ENCODE peak calls at places on chromosomes 11 and 22, in five cellular contexts. One of them, this sample, is unnamed.

GRCh38 chr11:26947379-26947844 is 46.5 kb upstream of the FIBIN start:
- DNase-seq in nephron progenitor cell: no peak
- DNase-seq in SK-N-DZ: no peak
- DNase-seq in WTC11: no peak
- DNase-seq in GM23338: no peak
- DNase-seq in this sample: no peak

GRCh38 chr11:76315182-76315853 is 65.6 kb downstream of the THAP12 start:
- DNase-seq in nephron progenitor cell: no peak
- DNase-seq in SK-N-DZ: no peak
- DNase-seq in WTC11: no peak
- DNase-seq in GM23338: no peak
- DNase-seq in this sample: no peak

GRCh38 chr11:36011574-36011973 is 67.7 kb downstream of the LDLRAD3 start:
- DNase-seq in nephron progenitor cell: no peak
- DNase-seq in SK-N-DZ: no peak
- DNase-seq in WTC11: no peak
- DNase-seq in GM23338: no peak
- DNase-seq in this sample: no peak

GRCh38 chr11:19218216-19218615 is 16.4 kb upstream of the CSRP3 start:
- DNase-seq in nephron progenitor cell: no peak
- DNase-seq in SK-N-DZ: no peak
- DNase-seq in WTC11: no peak
- DNase-seq in GM23338: no peak
- DNase-seq in this sample: no peak

GRCh38 chr11:34792143-34792542 is 124.0 kb downstream of the APIP start:
- DNase-seq in nephron progenitor cell: no peak
- DNase-seq in SK-N-DZ: no peak
- DNase-seq in WTC11: no peak
- DNase-seq in GM23338: peak; percentile 44
- DNase-seq in this sample: no peak

GRCh38 chr22:48342732-48343131 is 1484.9 kb downstream of the BRD1 start:
- DNase-seq in nephron progenitor cell: no peak
- DNase-seq in SK-N-DZ: no peak
- DNase-seq in WTC11: no peak
- DNase-seq in GM23338: no peak
- DNase-seq in this sample: peak; percentile 55

GRCh38 chr22:37906364-37907008 is 389 bp downstream of the MICALL1 start:
- DNase-seq in nephron progenitor cell: peak; percentile 56
- DNase-seq in SK-N-DZ: no peak
- DNase-seq in WTC11: peak; percentile 49
- DNase-seq in GM23338: peak; percentile 67
- DNase-seq in this sample: no peak

GRCh38 chr11:122743949-122744876 is 88.7 kb downstream of the UBASH3B start:
- DNase-seq in nephron progenitor cell: no peak
- DNase-seq in SK-N-DZ: no peak
- DNase-seq in WTC11: no peak
- DNase-seq in GM23338: no peak
- DNase-seq in this sample: no peak

GRCh38 chr22:50293441-50294318 is 13.8 kb downstream of the PLXNB2 start:
- DNase-seq in nephron progenitor cell: peak; percentile 85
- DNase-seq in SK-N-DZ: no peak
- DNase-seq in WTC11: peak; percentile 85
- DNase-seq in GM23338: peak; percentile 90
- DNase-seq in this sample: no peak

GRCh38 chr11:125072210-125072960 is 9.3 kb downstream of the SLC37A2 start:
- DNase-seq in nephron progenitor cell: no peak
- DNase-seq in SK-N-DZ: no peak
- DNase-seq in WTC11: no peak
- DNase-seq in GM23338: no peak
- DNase-seq in this sample: peak; percentile 72

GRCh38 chr11:66547662-66548009 is 933 bp downstream of the ACTN3 start:
- DNase-seq in nephron progenitor cell: peak; percentile 62
- DNase-seq in SK-N-DZ: no peak
- DNase-seq in WTC11: peak; percentile 41
- DNase-seq in GM23338: peak; percentile 73
- DNase-seq in this sample: no peak

GRCh38 chr11:63489879-63490278 is 1.1 kb downstream of the PLAAT5 start:
- DNase-seq in nephron progenitor cell: no peak
- DNase-seq in SK-N-DZ: no peak
- DNase-seq in WTC11: peak; percentile 39
- DNase-seq in GM23338: peak; percentile 74
- DNase-seq in this sample: no peak

GRCh38 chr11:72091292-72091691 is 10.6 kb downstream of the LRRC51 start:
- DNase-seq in nephron progenitor cell: peak; percentile 70
- DNase-seq in SK-N-DZ: peak; percentile 63
- DNase-seq in WTC11: peak; percentile 85
- DNase-seq in GM23338: peak; percentile 94
- DNase-seq in this sample: no peak

GRCh38 chr11:60288531-60288930 is 8.1 kb downstream of the MS4A4A start:
- DNase-seq in nephron progenitor cell: no peak
- DNase-seq in SK-N-DZ: no peak
- DNase-seq in WTC11: no peak
- DNase-seq in GM23338: no peak
- DNase-seq in this sample: no peak

GRCh38 chr11:76512851-76513653 is 68.2 kb downstream of the EMSY start:
- DNase-seq in nephron progenitor cell: no peak
- DNase-seq in SK-N-DZ: no peak
- DNase-seq in WTC11: no peak
- DNase-seq in GM23338: peak; percentile 31
- DNase-seq in this sample: no peak

GRCh38 chr22:27870234-27871191 is 48.5 kb downstream of the PITPNB start:
- DNase-seq in nephron progenitor cell: no peak
- DNase-seq in SK-N-DZ: no peak
- DNase-seq in WTC11: no peak
- DNase-seq in GM23338: no peak
- DNase-seq in this sample: no peak

GRCh38 chr22:27107824-27108223 is 450.4 kb downstream of the MIAT start:
- DNase-seq in nephron progenitor cell: no peak
- DNase-seq in SK-N-DZ: no peak
- DNase-seq in WTC11: no peak
- DNase-seq in GM23338: no peak
- DNase-seq in this sample: no peak

GRCh38 chr22:35538801-35539321 is 1.8 kb upstream of the RASD2 start:
- DNase-seq in nephron progenitor cell: peak; percentile 60
- DNase-seq in SK-N-DZ: no peak
- DNase-seq in WTC11: peak; percentile 78
- DNase-seq in GM23338: peak; percentile 81
- DNase-seq in this sample: no peak

GRCh38 chr11:128026596-128026995 is 560.8 kb downstream of the ETS1 start:
- DNase-seq in nephron progenitor cell: no peak
- DNase-seq in SK-N-DZ: no peak
- DNase-seq in WTC11: no peak
- DNase-seq in GM23338: no peak
- DNase-seq in this sample: no peak

GRCh38 chr11:35615911-35616900 is 2.1 kb upstream of the FJX1 start:
- DNase-seq in nephron progenitor cell: no peak
- DNase-seq in SK-N-DZ: peak; percentile 64
- DNase-seq in WTC11: no peak
- DNase-seq in GM23338: peak; percentile 62
- DNase-seq in this sample: no peak

GRCh38 chr11:1116666-1117390 is 40.9 kb upstream of the MUC5AC start:
- DNase-seq in nephron progenitor cell: no peak
- DNase-seq in SK-N-DZ: no peak
- DNase-seq in WTC11: no peak
- DNase-seq in GM23338: no peak
- DNase-seq in this sample: peak; percentile 69

GRCh38 chr11:112162761-112163669 is 879 bp downstream of the IL18 start:
- DNase-seq in nephron progenitor cell: no peak
- DNase-seq in SK-N-DZ: no peak
- DNase-seq in WTC11: no peak
- DNase-seq in GM23338: no peak
- DNase-seq in this sample: no peak

GRCh38 chr11:27718346-27718852 is 18.1 kb upstream of the BDNF start:
- DNase-seq in nephron progenitor cell: peak; percentile 73
- DNase-seq in SK-N-DZ: peak; percentile 84
- DNase-seq in WTC11: peak; percentile 75
- DNase-seq in GM23338: peak; percentile 93
- DNase-seq in this sample: no peak

This sample was measured in chondrocyte.